ENCODE peak calls at places on chromosomes 2 and 18, in five cellular contexts. S is neural crest cell, W is GM13976, D is dorsolateral prefrontal cortex, R is HCT116. L is an unnamed sample.

GRCh38 chr2:75389271-75389670 is 171.5 kb downstream of the EVA1A start:
- DNase-seq in S (no peak), W (no peak), D (no peak), R (no peak), L (no peak)

GRCh38 chr2:83042053-83042452 is 1417.0 kb downstream of the SUCLG1 start:
- DNase-seq in S (no peak), W (no peak), D (no peak), R (no peak), L (no peak)

GRCh38 chr2:1745171-1746023 is 1.1 kb upstream of the PXDN start:
- DNase-seq in S (no peak), W (no peak), D (no peak), R (no peak), L (no peak)

GRCh38 chr2:216829533-216829932 is 30.3 kb downstream of the TNP1 start:
- DNase-seq in S (no peak), W (no peak), D (peak; percentile 12), R (no peak), L (no peak)

GRCh38 chr2:223041527-223042109 is 10.4 kb upstream of the KCNE4 start:
- DNase-seq in S (peak; percentile 9), W (no peak), D (no peak), R (peak; percentile 71), L (peak; percentile 82)

GRCh38 chr2:159773426-159773825 is 24.6 kb downstream of the CD302 start:
- DNase-seq in S (no peak), W (no peak), D (no peak), R (no peak), L (no peak)

GRCh38 chr2:140947236-140947635 is 1183.6 kb downstream of the LRP1B start:
- DNase-seq in S (no peak), W (no peak), D (no peak), R (no peak), L (no peak)

GRCh38 chr2:97005353-97005752 is 19.0 kb upstream of the FAM178B start:
- DNase-seq in S (no peak), W (no peak), D (no peak), R (peak; percentile 3), L (peak; percentile 20)

GRCh38 chr2:191321861-191322662 is 76.9 kb downstream of the MYO1B start:
- DNase-seq in S (no peak), W (no peak), D (no peak), R (peak; percentile 21), L (no peak)

GRCh38 chr2:195495356-195495755 is 161.7 kb upstream of the SLC39A10 start:
- DNase-seq in S (no peak), W (no peak), D (no peak), R (no peak), L (no peak)

GRCh38 chr2:24201496-24201895 is 26.6 kb downstream of the FAM228A start:
- DNase-seq in S (no peak), W (no peak), D (no peak), R (no peak), L (no peak)

GRCh38 chr2:238064376-238064775 is 3.6 kb downstream of the SCLY start:
- DNase-seq in S (no peak), W (no peak), D (no peak), R (no peak), L (no peak)

GRCh38 chr2:37610638-37611289 is 60.7 kb downstream of the CDC42EP3 start:
- DNase-seq in S (no peak), W (no peak), D (no peak), R (no peak), L (no peak)

GRCh38 chr2:201996681-201997254 is 36.9 kb upstream of the FZD7 start:
- DNase-seq in S (no peak), W (no peak), D (no peak), R (no peak), L (peak; percentile 52)

GRCh38 chr2:134119117-134119671 is 134.7 kb upstream of the MGAT5 start:
- DNase-seq in S (no peak), W (no peak), D (no peak), R (no peak), L (no peak)

GRCh38 chr2:119486196-119486827 is 38.0 kb downstream of the SCTR start:
- DNase-seq in S (no peak), W (no peak), D (no peak), R (no peak), L (no peak)

GRCh38 chr18:7955175-7955574 is 388.1 kb downstream of the PTPRM start:
- DNase-seq in S (no peak), W (no peak), D (no peak), R (no peak), L (no peak)

GRCh38 chr2:32250290-32250689 is 14.4 kb downstream of the NLRC4 start:
- DNase-seq in S (no peak), W (no peak), D (no peak), R (no peak), L (no peak)

GRCh38 chr18:13290856-13291271 is 72.3 kb downstream of the LDLRAD4 start:
- DNase-seq in S (no peak), W (no peak), D (peak; percentile 83), R (no peak), L (no peak)

GRCh38 chr2:209321581-209321980 is 102.3 kb upstream of the MAP2 start:
- DNase-seq in S (no peak), W (no peak), D (no peak), R (no peak), L (no peak)

GRCh38 chr2:1509271-1509995 is 96.2 kb downstream of the TPO start:
- DNase-seq in S (no peak), W (no peak), D (no peak), R (no peak), L (no peak)

GRCh38 chr2:219560037-219560892 is 11.1 kb downstream of the OBSL1 start:
- DNase-seq in S (no peak), W (peak; percentile 79), D (no peak), R (no peak), L (peak; percentile 30)

GRCh38 chr2:170696006-170696405 is 19.1 kb upstream of the SP5 start:
- DNase-seq in S (no peak), W (no peak), D (no peak), R (no peak), L (no peak)

GRCh38 chr2:121093735-121094520 is 191.1 kb downstream of the TFCP2L1 start:
- DNase-seq in S (no peak), W (no peak), D (no peak), R (no peak), L (no peak)

GRCh38 chr2:68741238-68741637 is 6.6 kb downstream of the ARHGAP25 start:
- DNase-seq in S (no peak), W (no peak), D (no peak), R (no peak), L (no peak)

DNA sequence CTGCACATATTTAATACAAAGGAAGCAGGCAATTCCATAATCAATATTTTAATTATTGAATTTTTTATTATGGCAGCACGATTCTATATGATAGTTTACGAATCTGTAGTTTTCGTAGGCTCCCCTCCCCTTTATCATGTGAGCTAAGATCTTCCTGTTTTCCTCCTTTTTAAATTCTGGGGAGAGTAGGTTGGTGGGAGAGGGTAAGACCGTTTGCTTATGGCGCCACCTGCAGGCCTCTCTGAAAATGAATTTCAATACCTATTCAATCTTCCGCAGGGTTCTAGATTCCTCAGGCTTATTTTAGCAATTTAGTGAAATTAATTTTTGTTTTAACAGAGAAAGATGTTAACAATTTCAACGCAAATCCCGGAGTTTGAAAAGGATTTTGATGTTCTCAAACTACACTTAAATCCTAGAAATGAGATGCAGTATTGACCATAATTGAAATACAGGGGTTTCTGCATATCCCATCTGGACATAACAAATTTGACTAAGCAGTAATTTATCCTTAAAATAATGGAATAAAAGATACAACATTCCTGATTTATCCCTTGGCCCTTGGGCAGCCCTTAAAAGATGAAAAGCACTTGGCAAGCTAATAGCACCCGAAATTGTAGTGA is 12.8 kb upstream of the GBX2 start:
- DNase-seq in S (peak; percentile 80), W (peak; percentile 71), D (peak; percentile 69), R (peak; percentile 42), L (peak; percentile 73)
- TF ChIP-seq CTCF in S (peak; percentile 96), W (peak; percentile 54), D (peak; percentile 74), R (peak; percentile 76), L (peak; percentile 84)

GRCh38 chr2:169276045-169276444 is 86.3 kb downstream of the LRP2 start:
- DNase-seq in S (no peak), W (no peak), D (no peak), R (peak; percentile 13), L (peak; percentile 32)
- TF ChIP-seq CTCF in S (peak; percentile 49), W (no peak), D (peak; percentile 44), R (peak; percentile 32), L (no peak)

GRCh38 chr2:181781082-181781786 is 100.9 kb upstream of the NEUROD1 start:
- DNase-seq in S (no peak), W (no peak), D (no peak), R (no peak), L (peak; percentile 29)
- TF ChIP-seq CTCF in S (no peak), W (no peak), D (no peak), R (no peak), L (no peak)

GRCh38 chr2:239564587-239564986 is 163.8 kb upstream of the HDAC4 start:
- DNase-seq in S (no peak), W (no peak), D (no peak), R (no peak), L (no peak)
- TF ChIP-seq CTCF in S (no peak), W (no peak), D (no peak), R (no peak), L (no peak)

GRCh38 chr2:26470601-26471260 is 7.2 kb downstream of the OTOF start:
- DNase-seq in S (no peak), W (no peak), D (no peak), R (no peak), L (no peak)

GRCh38 chr2:26471278-26471677 is 6.6 kb downstream of the OTOF start:
- DNase-seq in S (no peak), W (no peak), D (peak; percentile 77), R (no peak), L (no peak)

GRCh38 chr2:26473796-26474195 is 4.1 kb downstream of the OTOF start:
- DNase-seq in S (no peak), W (no peak), D (no peak), R (no peak), L (no peak)

GRCh38 chr2:26472821-26473655 is 4.9 kb downstream of the OTOF start:
- DNase-seq in S (no peak), W (no peak), D (no peak), R (no peak), L (no peak)

GRCh38 chr2:26471766-26472706 is 5.9 kb downstream of the OTOF start:
- DNase-seq in S (no peak), W (no peak), D (no peak), R (no peak), L (no peak)
- TF ChIP-seq CTCF in S (peak; percentile 31), W (no peak), D (no peak), R (no peak), L (no peak)